ENCODE peak calls at places on chromosomes 13 and 19, in ten cellular contexts. One of them, this sample, is unnamed.

GRCh38 chr19:33260628-33261418 is 35.2 kb upstream of the SLC7A10 start:
- DNase-seq in breast epithelium: no peak
- DNase-seq in adrenal gland: peak
- DNase-seq in transverse colon: no peak
- DNase-seq in sigmoid colon: no peak
- DNase-seq in GM12878: no peak
- DNase-seq in lower leg skin: no peak
- DNase-seq in stomach: no peak
- DNase-seq in NB4: peak
- DNase-seq in suprapubic skin: no peak
- DNase-seq in this sample: no peak

GRCh38 chr13:49287995-49288394 is 40.3 kb downstream of the CDADC1 start:
- DNase-seq in adrenal gland: no peak
- DNase-seq in lower leg skin: no peak
- DNase-seq in GM12878: no peak
- DNase-seq in breast epithelium: no peak
- DNase-seq in transverse colon: no peak
- DNase-seq in suprapubic skin: no peak
- DNase-seq in sigmoid colon: no peak
- DNase-seq in NB4: no peak
- DNase-seq in stomach: no peak
- DNase-seq in this sample: no peak

GRCh38 chr13:108974686-108975085 is 345.3 kb downstream of the MYO16 start:
- DNase-seq in transverse colon: no peak
- DNase-seq in lower leg skin: no peak
- DNase-seq in NB4: no peak
- DNase-seq in stomach: no peak
- DNase-seq in GM12878: no peak
- DNase-seq in adrenal gland: no peak
- DNase-seq in breast epithelium: no peak
- DNase-seq in suprapubic skin: no peak
- DNase-seq in sigmoid colon: no peak
- DNase-seq in this sample: no peak

GRCh38 chr19:3346677-3347353 is 19.6 kb upstream of the NFIC start:
- DNase-seq in stomach: peak
- DNase-seq in GM12878: no peak
- DNase-seq in lower leg skin: peak
- DNase-seq in breast epithelium: peak
- DNase-seq in sigmoid colon: peak
- DNase-seq in suprapubic skin: no peak
- DNase-seq in NB4: no peak
- DNase-seq in transverse colon: peak
- DNase-seq in adrenal gland: peak
- DNase-seq in this sample: no peak

GRCh38 chr19:38076337-38076736 is 147.7 kb downstream of the DPF1 start:
- DNase-seq in NB4: no peak
- DNase-seq in transverse colon: no peak
- DNase-seq in breast epithelium: no peak
- DNase-seq in sigmoid colon: no peak
- DNase-seq in lower leg skin: no peak
- DNase-seq in suprapubic skin: no peak
- DNase-seq in GM12878: no peak
- DNase-seq in stomach: no peak
- DNase-seq in adrenal gland: no peak
- DNase-seq in this sample: no peak

GRCh38 chr13:111049791-111050538 is 65.1 kb upstream of the ARHGEF7 start:
- DNase-seq in suprapubic skin: no peak
- DNase-seq in NB4: peak
- DNase-seq in stomach: peak
- DNase-seq in transverse colon: no peak
- DNase-seq in sigmoid colon: no peak
- DNase-seq in lower leg skin: peak
- DNase-seq in breast epithelium: no peak
- DNase-seq in GM12878: no peak
- DNase-seq in adrenal gland: peak
- DNase-seq in this sample: peak

GRCh38 chr13:28131646-28132045 is 6.7 kb upstream of the PAN3 start:
- DNase-seq in stomach: no peak
- DNase-seq in GM12878: no peak
- DNase-seq in transverse colon: no peak
- DNase-seq in NB4: no peak
- DNase-seq in lower leg skin: no peak
- DNase-seq in adrenal gland: no peak
- DNase-seq in breast epithelium: no peak
- DNase-seq in suprapubic skin: no peak
- DNase-seq in sigmoid colon: no peak
- DNase-seq in this sample: no peak

GRCh38 chr13:106484755-106485193 is 50.7 kb downstream of the EFNB2 start:
- DNase-seq in lower leg skin: no peak
- DNase-seq in adrenal gland: peak
- DNase-seq in transverse colon: no peak
- DNase-seq in stomach: no peak
- DNase-seq in suprapubic skin: no peak
- DNase-seq in NB4: peak
- DNase-seq in GM12878: no peak
- DNase-seq in breast epithelium: no peak
- DNase-seq in sigmoid colon: peak
- DNase-seq in this sample: no peak

GRCh38 chr19:32750441-32751055 is 31.0 kb downstream of the TDRD12 start:
- DNase-seq in adrenal gland: no peak
- DNase-seq in stomach: no peak
- DNase-seq in suprapubic skin: no peak
- DNase-seq in transverse colon: no peak
- DNase-seq in sigmoid colon: no peak
- DNase-seq in NB4: peak
- DNase-seq in breast epithelium: no peak
- DNase-seq in lower leg skin: no peak
- DNase-seq in GM12878: no peak
- DNase-seq in this sample: no peak

GRCh38 chr13:39766464-39767167 is 111.2 kb downstream of the COG6 start:
- DNase-seq in GM12878: no peak
- DNase-seq in stomach: no peak
- DNase-seq in lower leg skin: no peak
- DNase-seq in NB4: no peak
- DNase-seq in transverse colon: no peak
- DNase-seq in adrenal gland: no peak
- DNase-seq in sigmoid colon: no peak
- DNase-seq in suprapubic skin: no peak
- DNase-seq in breast epithelium: no peak
- DNase-seq in this sample: no peak

GRCh38 chr13:33111414-33112110 is 95.3 kb downstream of the KL start:
- DNase-seq in lower leg skin: no peak
- DNase-seq in GM12878: no peak
- DNase-seq in suprapubic skin: no peak
- DNase-seq in NB4: no peak
- DNase-seq in transverse colon: peak
- DNase-seq in sigmoid colon: peak
- DNase-seq in stomach: no peak
- DNase-seq in breast epithelium: no peak
- DNase-seq in adrenal gland: no peak
- DNase-seq in this sample: no peak

GRCh38 chr19:35621708-35622107 is 7.1 kb upstream of the RBM42 start:
- DNase-seq in NB4: no peak
- DNase-seq in transverse colon: no peak
- DNase-seq in suprapubic skin: no peak
- DNase-seq in adrenal gland: no peak
- DNase-seq in GM12878: no peak
- DNase-seq in stomach: no peak
- DNase-seq in lower leg skin: no peak
- DNase-seq in breast epithelium: no peak
- DNase-seq in sigmoid colon: no peak
- DNase-seq in this sample: no peak

GRCh38 chr19:6110360-6110977 is at the start of gene RFX2:
- DNase-seq in breast epithelium: peak
- DNase-seq in NB4: peak
- DNase-seq in stomach: peak
- DNase-seq in sigmoid colon: peak
- DNase-seq in GM12878: peak
- DNase-seq in lower leg skin: peak
- DNase-seq in suprapubic skin: peak
- DNase-seq in transverse colon: peak
- DNase-seq in adrenal gland: peak
- DNase-seq in this sample: peak

GRCh38 chr13:59494151-59494550 is 669.6 kb downstream of the DIAPH3 start:
- DNase-seq in lower leg skin: no peak
- DNase-seq in transverse colon: no peak
- DNase-seq in suprapubic skin: no peak
- DNase-seq in breast epithelium: no peak
- DNase-seq in NB4: no peak
- DNase-seq in GM12878: no peak
- DNase-seq in stomach: no peak
- DNase-seq in adrenal gland: no peak
- DNase-seq in sigmoid colon: no peak
- DNase-seq in this sample: no peak

GRCh38 chr19:36686365-36687213 is 823 bp upstream of the ZNF567 start:
- DNase-seq in GM12878: no peak
- DNase-seq in sigmoid colon: no peak
- DNase-seq in transverse colon: peak
- DNase-seq in breast epithelium: no peak
- DNase-seq in NB4: no peak
- DNase-seq in suprapubic skin: no peak
- DNase-seq in stomach: no peak
- DNase-seq in lower leg skin: no peak
- DNase-seq in adrenal gland: peak
- DNase-seq in this sample: peak

GRCh38 chr13:30837227-30838159 is 68.6 kb upstream of the MEDAG start:
- DNase-seq in lower leg skin: peak
- DNase-seq in GM12878: no peak
- DNase-seq in suprapubic skin: no peak
- DNase-seq in stomach: no peak
- DNase-seq in transverse colon: no peak
- DNase-seq in breast epithelium: no peak
- DNase-seq in NB4: no peak
- DNase-seq in adrenal gland: no peak
- DNase-seq in sigmoid colon: no peak
- DNase-seq in this sample: no peak

GRCh38 chr13:29583073-29583785 is 12.3 kb downstream of the SLC7A1 start:
- DNase-seq in NB4: peak
- DNase-seq in adrenal gland: no peak
- DNase-seq in lower leg skin: no peak
- DNase-seq in GM12878: no peak
- DNase-seq in breast epithelium: no peak
- DNase-seq in stomach: no peak
- DNase-seq in sigmoid colon: no peak
- DNase-seq in suprapubic skin: no peak
- DNase-seq in transverse colon: no peak
- DNase-seq in this sample: no peak

GRCh38 chr19:40750285-40751064 is at the start of gene ACTMAP:
- DNase-seq in stomach: peak
- DNase-seq in adrenal gland: peak
- DNase-seq in lower leg skin: peak
- DNase-seq in GM12878: peak
- DNase-seq in suprapubic skin: peak
- DNase-seq in NB4: peak
- DNase-seq in transverse colon: peak
- DNase-seq in breast epithelium: peak
- DNase-seq in sigmoid colon: peak
- DNase-seq in this sample: peak
- TF ChIP-seq POLR2A in stomach: no peak
- TF ChIP-seq POLR2A in adrenal gland: peak
- TF ChIP-seq POLR2A in lower leg skin: no peak
- TF ChIP-seq POLR2A in GM12878: peak
- TF ChIP-seq POLR2A in suprapubic skin: peak
- TF ChIP-seq POLR2A in NB4: peak
- TF ChIP-seq POLR2A in transverse colon: peak
- TF ChIP-seq POLR2A in breast epithelium: peak
- TF ChIP-seq POLR2A in sigmoid colon: peak
- TF ChIP-seq POLR2A in this sample: no peak

GRCh38 chr19:1566392-1567115 is 1.6 kb downstream of the MEX3D start:
- DNase-seq in GM12878: no peak
- DNase-seq in transverse colon: peak
- DNase-seq in lower leg skin: peak
- DNase-seq in sigmoid colon: peak
- DNase-seq in adrenal gland: peak
- DNase-seq in NB4: no peak
- DNase-seq in breast epithelium: peak
- DNase-seq in stomach: peak
- DNase-seq in suprapubic skin: no peak
- DNase-seq in this sample: peak
- TF ChIP-seq POLR2A in GM12878: no peak
- TF ChIP-seq POLR2A in transverse colon: peak
- TF ChIP-seq POLR2A in lower leg skin: no peak
- TF ChIP-seq POLR2A in sigmoid colon: peak
- TF ChIP-seq POLR2A in adrenal gland: peak
- TF ChIP-seq POLR2A in NB4: no peak
- TF ChIP-seq POLR2A in breast epithelium: no peak
- TF ChIP-seq POLR2A in stomach: no peak
- TF ChIP-seq POLR2A in suprapubic skin: no peak
- TF ChIP-seq POLR2A in this sample: peak

GRCh38 chr19:19866599-19867248 is 1.0 kb downstream of the ZNF253 start:
- DNase-seq in adrenal gland: peak
- DNase-seq in transverse colon: peak
- DNase-seq in sigmoid colon: no peak
- DNase-seq in suprapubic skin: no peak
- DNase-seq in breast epithelium: no peak
- DNase-seq in GM12878: peak
- DNase-seq in NB4: peak
- DNase-seq in lower leg skin: peak
- DNase-seq in stomach: no peak
- DNase-seq in this sample: peak
- TF ChIP-seq POLR2A in adrenal gland: no peak
- TF ChIP-seq POLR2A in transverse colon: no peak
- TF ChIP-seq POLR2A in sigmoid colon: no peak
- TF ChIP-seq POLR2A in suprapubic skin: no peak
- TF ChIP-seq POLR2A in breast epithelium: no peak
- TF ChIP-seq POLR2A in GM12878: no peak
- TF ChIP-seq POLR2A in NB4: no peak
- TF ChIP-seq POLR2A in lower leg skin: no peak
- TF ChIP-seq POLR2A in stomach: no peak
- TF ChIP-seq POLR2A in this sample: peak

GRCh38 chr19:2055871-2056809 is 5.1 kb upstream of the MKNK2 start:
- DNase-seq in breast epithelium: no peak
- DNase-seq in sigmoid colon: peak
- DNase-seq in NB4: no peak
- DNase-seq in transverse colon: peak
- DNase-seq in lower leg skin: peak
- DNase-seq in GM12878: no peak
- DNase-seq in stomach: no peak
- DNase-seq in adrenal gland: peak
- DNase-seq in suprapubic skin: no peak
- DNase-seq in this sample: peak
- TF ChIP-seq POLR2A in breast epithelium: peak
- TF ChIP-seq POLR2A in sigmoid colon: no peak
- TF ChIP-seq POLR2A in NB4: no peak
- TF ChIP-seq POLR2A in transverse colon: peak
- TF ChIP-seq POLR2A in lower leg skin: no peak
- TF ChIP-seq POLR2A in GM12878: peak
- TF ChIP-seq POLR2A in stomach: no peak
- TF ChIP-seq POLR2A in adrenal gland: no peak
- TF ChIP-seq POLR2A in suprapubic skin: no peak
- TF ChIP-seq POLR2A in this sample: no peak

DNA sequence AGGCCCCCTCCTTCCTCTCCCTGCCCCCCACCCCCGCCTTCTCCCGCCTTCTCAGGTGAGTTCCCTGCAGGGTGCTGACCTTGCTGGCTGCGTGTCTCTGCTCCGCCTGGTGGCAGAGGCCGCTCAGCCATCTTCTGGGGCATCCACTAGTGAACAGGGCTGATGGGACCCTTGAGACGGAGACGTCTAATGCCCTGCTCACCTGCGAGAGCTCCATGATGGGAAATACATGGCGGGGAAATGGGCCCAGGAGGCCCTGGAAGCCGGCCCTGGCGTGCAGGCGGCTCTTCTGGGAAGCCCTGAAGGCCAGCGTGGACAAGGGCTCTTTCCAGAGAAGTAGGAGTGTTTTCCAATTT is 15.2 kb upstream of the F7 start:
- DNase-seq in stomach: no peak
- DNase-seq in breast epithelium: no peak
- DNase-seq in NB4: no peak
- DNase-seq in transverse colon: no peak
- DNase-seq in sigmoid colon: peak
- DNase-seq in lower leg skin: no peak
- DNase-seq in suprapubic skin: no peak
- DNase-seq in GM12878: no peak
- DNase-seq in adrenal gland: no peak
- DNase-seq in this sample: no peak
- TF ChIP-seq POLR2A in stomach: no peak
- TF ChIP-seq POLR2A in breast epithelium: no peak
- TF ChIP-seq POLR2A in NB4: no peak
- TF ChIP-seq POLR2A in transverse colon: no peak
- TF ChIP-seq POLR2A in sigmoid colon: no peak
- TF ChIP-seq POLR2A in lower leg skin: no peak
- TF ChIP-seq POLR2A in suprapubic skin: no peak
- TF ChIP-seq POLR2A in GM12878: no peak
- TF ChIP-seq POLR2A in adrenal gland: no peak
- TF ChIP-seq POLR2A in this sample: no peak